ENCODE peak calls at places on chromosomes 13 and 19, in ten cellular contexts. V is dorsolateral prefrontal cortex; R is astrocyte; T is uterus; P is Peyer's patch; B is CD8-positive, alpha-beta T cell; J is breast epithelium; S is CD4-positive, alpha-beta T cell; C is AG04450; N is IMR-90. X is an unnamed sample.

GRCh38 chr13:83423361-83423760 is 458.9 kb downstream of the SLITRK1 start:
- DNase-seq in V (no peak), R (no peak), T (no peak), P (no peak), B (no peak), J (no peak), S (no peak), C (no peak), N (no peak), X (no peak)

GRCh38 chr13:108227651-108228272 is 9.6 kb downstream of the ABHD13 start:
- DNase-seq in V (no peak), R (no peak), T (no peak), P (peak; percentile 51), B (peak; percentile 39), J (no peak), S (peak; percentile 19), C (no peak), N (peak; percentile 52), X (peak; percentile 35)

GRCh38 chr13:111789420-111789819 is 277.5 kb upstream of the SOX1 start:
- DNase-seq in V (no peak), R (no peak), T (no peak), P (no peak), B (no peak), J (no peak), S (no peak), C (no peak), N (no peak), X (no peak)

GRCh38 chr19:34260771-34261173 is 6.4 kb downstream of the GARRE1 start:
- DNase-seq in V (no peak), R (peak; percentile 70), T (no peak), P (peak; percentile 18), B (no peak), J (no peak), S (no peak), C (no peak), N (peak; percentile 43), X (peak; percentile 59)

GRCh38 chr19:5086725-5087439 is 118.0 kb downstream of the KDM4B start:
- DNase-seq in V (no peak), R (no peak), T (no peak), P (no peak), B (no peak), J (no peak), S (no peak), C (no peak), N (no peak), X (no peak)

GRCh38 chr13:91045351-91046034 is 302.0 kb upstream of the MIR17HG start:
- DNase-seq in V (no peak), R (no peak), T (no peak), P (no peak), B (no peak), J (no peak), S (no peak), C (no peak), N (no peak), X (no peak)

GRCh38 chr13:88751994-88752393 is 1080.8 kb downstream of the SLITRK5 start:
- DNase-seq in V (no peak), R (no peak), T (no peak), P (no peak), B (no peak), J (no peak), S (no peak), C (no peak), N (no peak), X (no peak)

GRCh38 chr13:24348797-24349515 is 39.6 kb downstream of the C1QTNF9 start:
- DNase-seq in V (no peak), R (no peak), T (no peak), P (peak; percentile 80), B (no peak), J (no peak), S (no peak), C (no peak), N (no peak), X (no peak)

GRCh38 chr19:19181614-19182013 is 10.3 kb downstream of the BORCS8 start:
- DNase-seq in V (no peak), R (no peak), T (no peak), P (no peak), B (no peak), J (no peak), S (no peak), C (no peak), N (no peak), X (no peak)

GRCh38 chr19:19176950-19177349 is 6.9 kb upstream of the MEF2B start:
- DNase-seq in V (no peak), R (no peak), T (no peak), P (no peak), B (no peak), J (no peak), S (no peak), C (no peak), N (no peak), X (no peak)

GRCh38 chr19:19179548-19180441 is 9.7 kb upstream of the MEF2B start:
- DNase-seq in V (no peak), R (peak; percentile 8), T (no peak), P (no peak), B (no peak), J (no peak), S (no peak), C (no peak), N (no peak), X (no peak)
- H3K27ac ChIP-seq in V (no peak overlapping the region), R (no peak overlapping the region), T (no peak overlapping the region), P (no peak overlapping the region), B (no peak overlapping the region), J (no peak overlapping the region), S (no peak overlapping the region), C (no peak overlapping the region), N (no peak overlapping the region), X (no peak overlapping the region)

GRCh38 chr19:39246951-39247669 is 1.5 kb downstream of the IFNL4 start:
- DNase-seq in V (peak; percentile 58), R (no peak), T (no peak), P (peak; percentile 47), B (peak; percentile 20), J (no peak), S (no peak), C (no peak), N (no peak), X (no peak)

GRCh38 chr19:39247701-39248664 is 673 bp downstream of the IFNL4 start:
- DNase-seq in V (no peak), R (no peak), T (no peak), P (no peak), B (no peak), J (no peak), S (no peak), C (no peak), N (no peak), X (no peak)

GRCh38 chr19:39251081-39251480 is 2.4 kb upstream of the IFNL4 start:
- DNase-seq in V (no peak), R (no peak), T (no peak), P (no peak), B (no peak), J (no peak), S (no peak), C (no peak), N (no peak), X (no peak)

GRCh38 chr19:39252458-39252857 is 3.8 kb upstream of the IFNL4 start:
- DNase-seq in V (no peak), R (no peak), T (no peak), P (no peak), B (no peak), J (no peak), S (no peak), C (no peak), N (no peak), X (no peak)

DNA sequence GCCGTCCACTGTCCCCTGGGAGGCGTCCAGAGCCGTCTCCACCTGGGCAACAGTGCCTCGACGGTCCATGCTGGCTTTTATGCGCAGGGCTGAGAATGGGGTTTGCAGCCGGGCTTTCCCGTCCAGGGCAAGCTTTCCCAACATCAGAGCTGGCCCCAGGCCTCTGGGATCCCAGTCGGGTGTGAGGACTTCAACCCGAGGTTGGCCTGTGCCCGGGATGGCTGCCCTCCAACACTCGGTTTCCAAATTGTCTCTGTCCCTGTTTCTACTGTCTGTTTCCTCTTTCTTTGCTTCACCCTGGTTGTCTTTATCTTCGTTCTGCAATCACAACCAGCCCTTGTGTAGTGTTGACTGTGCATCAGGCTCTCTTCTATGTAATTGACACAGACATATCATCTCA is at the start of gene IFNL4:
- DNase-seq in V (no peak), R (no peak), T (no peak), P (no peak), B (no peak), J (no peak), S (no peak), C (no peak), N (no peak), X (no peak)
- H3K27me3 ChIP-seq in V (peaks cover 26% of the 10 kb centered on the region), R (peaks cover 39% of the 10 kb centered on the region), T (no peaks in the 10 kb centered on the region), P (peaks cover 16% of the 10 kb centered on the region), B (no peaks in the 10 kb centered on the region), J (peaks cover 22% of the 10 kb centered on the region), S (peaks cover 8% of the 10 kb centered on the region), C (peaks cover 49% of the 10 kb centered on the region), N (peaks cover 52% of the 10 kb centered on the region), X (peaks cover 42% of the 10 kb centered on the region)

GRCh38 chr19:31548941-31549340 is 199.7 kb upstream of the TSHZ3 start:
- DNase-seq in V (no peak), R (no peak), T (peak; percentile 20), P (no peak), B (no peak), J (no peak), S (no peak), C (peak; percentile 11), N (peak; percentile 44), X (peak; percentile 2)
- TF ChIP-seq CTCF in V (peak; percentile 56), R (peak; percentile 40), T (no peak), P (no peak), B (no peak), J (no peak), S (no peak), C (peak; percentile 79), N (peak; percentile 65), X (peak; percentile 42)

GRCh38 chr19:7394728-7395359 is 46.1 kb downstream of the ARHGEF18 start:
- DNase-seq in V (peak; percentile 99), R (peak; percentile 68), T (peak; percentile 94), P (peak; percentile 94), B (peak; percentile 91), J (peak; percentile 79), S (peak; percentile 87), C (peak; percentile 78), N (peak; percentile 87), X (peak; percentile 74)

GRCh38 chr19:7395360-7395781 is 46.6 kb downstream of the ARHGEF18 start:
- DNase-seq in V (no peak), R (no peak), T (no peak), P (no peak), B (no peak), J (no peak), S (no peak), C (no peak), N (no peak), X (no peak)

GRCh38 chr19:7397687-7398086 is 49.0 kb downstream of the ARHGEF18 start:
- DNase-seq in V (no peak), R (peak; percentile 97), T (no peak), P (no peak), B (no peak), J (no peak), S (no peak), C (peak; percentile 43), N (peak; percentile 90), X (peak; percentile 89)

GRCh38 chr19:7393934-7394508 is 45.3 kb downstream of the ARHGEF18 start:
- DNase-seq in V (no peak), R (no peak), T (no peak), P (no peak), B (no peak), J (no peak), S (no peak), C (no peak), N (no peak), X (no peak)

DNA sequence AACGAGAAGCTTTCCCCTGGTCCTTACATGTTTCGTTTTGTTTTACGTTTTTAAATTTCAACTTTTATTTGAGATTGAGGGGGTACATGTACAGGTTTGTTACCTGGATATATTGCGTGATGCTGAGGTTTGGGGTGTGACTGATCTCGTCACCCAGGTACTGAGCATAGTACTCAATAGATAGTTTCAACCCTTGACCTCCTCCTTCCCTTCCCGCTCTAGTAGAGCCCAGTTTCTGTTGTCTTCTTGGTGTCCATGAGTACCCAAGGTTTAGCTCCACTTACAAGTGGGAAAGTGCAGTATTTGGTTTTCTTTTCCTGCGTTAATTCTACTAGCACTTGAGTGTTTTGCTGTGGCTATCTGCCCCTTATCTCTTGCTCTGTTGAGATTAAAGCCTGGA is 47.1 kb downstream of the ARHGEF18 start:
- DNase-seq in V (no peak), R (no peak), T (no peak), P (no peak), B (no peak), J (no peak), S (no peak), C (no peak), N (no peak), X (no peak)
- H3K27ac ChIP-seq in V (no peak overlapping the region), R (peak overlapping the region; percentile 70), T (no peak overlapping the region), P (peak overlapping the region; percentile 82), B (no peak overlapping the region), J (no peak overlapping the region), S (peak overlapping the region; percentile 57), C (no peak overlapping the region), N (no peak overlapping the region), X (peak overlapping the region; percentile 59)